ENCODE peak calls at places on chromosome 17, in seven cellular contexts. M, G, C, W, B, J and L are unnamed samples.
A peak's percentile ranks its signal among the peaks of the same experiment; 100 is the strongest.

GRCh38 chr17:10725262-10725661 is 4.6 kb downstream of the TMEM220 start:
- DNase-seq in C (no peak), G (no peak), B (no peak), M (no peak), J (no peak), W (no peak), L (no peak)

GRCh38 chr17:45232514-45233422 is 11.1 kb downstream of the FMNL1 start:
- DNase-seq in J (no peak), M (no peak), G (no peak), C (no peak), B (no peak), W (no peak), L (no peak)

GRCh38 chr17:73480740-73481139 is 163.5 kb downstream of the SDK2 start:
- DNase-seq in M (no peak), B (no peak), J (no peak), C (no peak), G (no peak), W (no peak), L (no peak)

GRCh38 chr17:62761884-62762283 is 46.2 kb downstream of the MARCHF10 start:
- DNase-seq in J (no peak), M (no peak), B (no peak), W (no peak), C (no peak), G (no peak), L (no peak)

GRCh38 chr17:64411999-64412771 is 21.5 kb upstream of the PECAM1 start:
- DNase-seq in C (peak; percentile 53), G (no peak), B (no peak), W (peak; percentile 28), J (peak; percentile 84), M (peak; percentile 70), L (no peak)

GRCh38 chr17:63697341-63698286 is 2.3 kb downstream of the LIMD2 start:
- DNase-seq in W (peak; percentile 56), J (peak; percentile 79), B (peak; percentile 83), G (peak; percentile 80), C (no peak), M (peak; percentile 16), L (peak; percentile 60)

GRCh38 chr17:76968707-76969597 is 100.7 kb downstream of the MGAT5B start:
- DNase-seq in B (no peak), C (peak; percentile 77), W (no peak), J (no peak), G (peak; percentile 51), M (peak; percentile 91), L (no peak)

GRCh38 chr17:47879028-47879585 is 16.9 kb upstream of the SP2 start:
- DNase-seq in B (no peak), W (peak; percentile 42), C (no peak), M (no peak), J (no peak), G (no peak), L (no peak)

GRCh38 chr17:42708588-42708987 is 26.3 kb downstream of the CNTNAP1 start:
- DNase-seq in W (no peak), M (no peak), C (no peak), B (no peak), J (no peak), G (no peak), L (no peak)

GRCh38 chr17:7010523-7010922 is 1.9 kb upstream of the RNASEK start:
- DNase-seq in J (no peak), B (no peak), G (no peak), W (no peak), M (no peak), C (no peak), L (no peak)